ENCODE peak calls at places on chromosome 10, in seven cellular contexts. S is GM23338, Y is K562, K is SK-N-MC, F is breast epithelium, H is GM12892, M is GM12878. C is an unnamed sample.

GRCh38 chr10:125627646-125628045 is 55.3 kb downstream of the TEX36 start:
- DNase-seq in S (no peak), Y (no peak), K (no peak), F (no peak), H (no peak), M (no peak), C (no peak)

GRCh38 chr10:86390337-86391120 is 23.9 kb upstream of the GRID1 start:
- DNase-seq in S (no peak), Y (no peak), K (no peak), F (peak; percentile 34), H (no peak), M (no peak), C (no peak)

GRCh38 chr10:70232155-70232858 is 922 bp downstream of the PPA1 start:
- DNase-seq in S (peak; percentile 54), Y (peak; percentile 73), K (no peak), F (no peak), H (no peak), M (no peak), C (peak; percentile 35)

GRCh38 chr10:114323023-114323422 is 81.3 kb downstream of the AFAP1L2 start:
- DNase-seq in S (no peak), Y (no peak), K (no peak), F (no peak), H (no peak), M (no peak), C (no peak)

GRCh38 chr10:129078322-129078721 is 388.7 kb upstream of the MGMT start:
- DNase-seq in S (no peak), Y (no peak), K (no peak), F (no peak), H (no peak), M (no peak), C (no peak)

GRCh38 chr10:119903946-119904666 is 11.6 kb downstream of the SEC23IP start:
- DNase-seq in S (no peak), Y (no peak), K (no peak), F (no peak), H (no peak), M (no peak), C (no peak)

GRCh38 chr10:4372601-4373000 is 453.4 kb upstream of the AKR1E2 start:
- DNase-seq in S (no peak), Y (no peak), K (peak; percentile 65), F (no peak), H (no peak), M (no peak), C (no peak)

GRCh38 chr10:42753126-42753506 is 29.5 kb upstream of the BMS1 start:
- DNase-seq in S (peak; percentile 91), Y (peak; percentile 82), K (no peak), F (no peak), H (no peak), M (no peak), C (peak; percentile 74)

GRCh38 chr10:70222340-70222794 is 10.9 kb downstream of the PPA1 start:
- DNase-seq in S (no peak), Y (no peak), K (no peak), F (peak; percentile 61), H (no peak), M (no peak), C (peak; percentile 43)

GRCh38 chr10:77911535-77912123 is 14.9 kb downstream of the DLG5 start:
- DNase-seq in S (no peak), Y (peak; percentile 59), K (no peak), F (no peak), H (no peak), M (no peak), C (no peak)

GRCh38 chr10:97404044-97404443 is 2.9 kb upstream of the RRP12 start:
- DNase-seq in S (no peak), Y (no peak), K (no peak), F (no peak), H (no peak), M (no peak), C (no peak)
- TF ChIP-seq POLR2AphosphoS5 in S (no peak), Y (no peak), K (no peak), F (no peak), H (no peak), M (no peak), C (no peak)

GRCh38 chr10:97335188-97335619 is 675 bp upstream of the FRAT2 start:
- DNase-seq in S (peak; percentile 71), Y (no peak), K (no peak), F (no peak), H (no peak), M (no peak), C (no peak)

GRCh38 chr10:97333601-97334369 is 744 bp downstream of the FRAT2 start:
- DNase-seq in S (peak; percentile 48), Y (peak; percentile 64), K (no peak), F (no peak), H (peak; percentile 46), M (no peak), C (no peak)

GRCh38 chr10:97333351-97333600 is 1.3 kb downstream of the FRAT2 start:
- DNase-seq in S (peak; percentile 76), Y (peak; percentile 69), K (no peak), F (no peak), H (no peak), M (no peak), C (no peak)

GRCh38 chr10:97335995-97336394 is 1.5 kb upstream of the FRAT2 start:
- DNase-seq in S (no peak), Y (no peak), K (no peak), F (no peak), H (no peak), M (no peak), C (no peak)

GRCh38 chr10:97334370-97335175 is at the start of gene FRAT2:
- DNase-seq in S (peak; percentile 94), Y (peak; percentile 90), K (no peak), F (peak; percentile 91), H (peak; percentile 94), M (peak; percentile 47), C (peak; percentile 89)
- TF ChIP-seq POLR2AphosphoS5 in S (peak; percentile 90), Y (peak; percentile 49), K (peak; percentile 44), F (peak; percentile 67), H (no peak), M (no peak), C (peak; percentile 81)

GRCh38 chr10:12594448-12594944 is 245.1 kb downstream of the CAMK1D start:
- DNase-seq in S (no peak), Y (no peak), K (no peak), F (no peak), H (no peak), M (no peak), C (no peak)

GRCh38 chr10:12597176-12597575 is 247.8 kb downstream of the CAMK1D start:
- DNase-seq in S (no peak), Y (no peak), K (no peak), F (no peak), H (no peak), M (no peak), C (no peak)

GRCh38 chr10:12600652-12601051 is 251.3 kb downstream of the CAMK1D start:
- DNase-seq in S (no peak), Y (no peak), K (no peak), F (no peak), H (no peak), M (no peak), C (no peak)

GRCh38 chr10:12596055-12596576 is 246.8 kb downstream of the CAMK1D start:
- DNase-seq in S (no peak), Y (no peak), K (no peak), F (no peak), H (no peak), M (no peak), C (no peak)

DNA sequence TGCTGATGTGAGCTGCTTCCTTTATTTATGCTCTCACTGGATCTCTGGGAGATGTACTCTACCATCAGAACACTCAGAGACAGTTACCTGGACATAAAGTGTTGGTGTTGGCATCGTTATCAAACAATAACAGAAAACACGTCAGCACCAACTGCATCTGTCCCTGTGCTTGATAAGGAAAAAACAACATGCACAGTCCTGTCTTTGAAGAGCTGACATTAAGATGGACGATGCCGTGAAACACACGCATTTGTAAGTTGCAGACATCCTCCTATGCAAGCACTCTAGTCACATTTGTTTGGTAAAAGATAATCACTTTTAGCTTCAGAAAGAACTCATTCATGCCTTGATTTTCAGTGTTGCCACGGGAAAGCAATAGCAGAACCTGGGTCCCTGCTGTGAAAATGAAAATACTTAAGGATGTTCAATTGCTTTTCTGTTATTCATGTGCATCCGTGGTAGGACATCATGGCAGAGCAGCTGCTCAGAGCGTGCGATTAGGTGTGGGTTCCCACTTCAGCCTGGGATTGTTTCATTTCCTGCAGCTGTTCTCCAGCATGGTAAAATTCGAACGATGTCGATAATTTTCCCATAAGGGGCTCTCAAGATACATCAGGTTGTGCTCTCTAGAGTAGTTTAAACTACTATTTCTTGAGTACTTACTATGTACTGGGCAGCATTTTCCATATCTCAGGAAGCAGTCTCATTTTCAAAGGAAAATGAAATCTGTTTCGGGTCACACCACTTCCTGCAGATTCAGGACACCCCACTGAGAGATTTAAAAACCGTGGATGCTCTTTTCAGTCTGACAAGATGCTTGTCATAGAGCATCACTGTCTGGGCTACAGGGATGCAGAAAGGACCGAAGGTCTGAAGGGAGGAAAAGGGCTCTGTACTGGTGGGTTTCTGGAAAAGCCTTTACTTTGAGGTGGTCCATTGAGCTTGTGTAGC is 248.7 kb downstream of the CAMK1D start:
- DNase-seq in S (no peak), Y (no peak), K (no peak), F (no peak), H (no peak), M (no peak), C (no peak)
- TF ChIP-seq POLR2AphosphoS5 in S (no peak), Y (no peak), K (no peak), F (no peak), H (no peak), M (no peak), C (no peak)

GRCh38 chr10:28942012-28942411 is 264.7 kb downstream of the BAMBI start:
- DNase-seq in S (no peak), Y (no peak), K (no peak), F (no peak), H (no peak), M (no peak), C (no peak)

GRCh38 chr10:28937959-28938358 is 260.6 kb downstream of the BAMBI start:
- DNase-seq in S (no peak), Y (no peak), K (no peak), F (no peak), H (no peak), M (no peak), C (no peak)

GRCh38 chr10:28940158-28940888 is 263.0 kb downstream of the BAMBI start:
- DNase-seq in S (no peak), Y (no peak), K (peak; percentile 75), F (no peak), H (no peak), M (no peak), C (no peak)

GRCh38 chr10:28938745-28939144 is 261.4 kb downstream of the BAMBI start:
- DNase-seq in S (no peak), Y (no peak), K (no peak), F (no peak), H (no peak), M (no peak), C (peak; percentile 14)

DNA sequence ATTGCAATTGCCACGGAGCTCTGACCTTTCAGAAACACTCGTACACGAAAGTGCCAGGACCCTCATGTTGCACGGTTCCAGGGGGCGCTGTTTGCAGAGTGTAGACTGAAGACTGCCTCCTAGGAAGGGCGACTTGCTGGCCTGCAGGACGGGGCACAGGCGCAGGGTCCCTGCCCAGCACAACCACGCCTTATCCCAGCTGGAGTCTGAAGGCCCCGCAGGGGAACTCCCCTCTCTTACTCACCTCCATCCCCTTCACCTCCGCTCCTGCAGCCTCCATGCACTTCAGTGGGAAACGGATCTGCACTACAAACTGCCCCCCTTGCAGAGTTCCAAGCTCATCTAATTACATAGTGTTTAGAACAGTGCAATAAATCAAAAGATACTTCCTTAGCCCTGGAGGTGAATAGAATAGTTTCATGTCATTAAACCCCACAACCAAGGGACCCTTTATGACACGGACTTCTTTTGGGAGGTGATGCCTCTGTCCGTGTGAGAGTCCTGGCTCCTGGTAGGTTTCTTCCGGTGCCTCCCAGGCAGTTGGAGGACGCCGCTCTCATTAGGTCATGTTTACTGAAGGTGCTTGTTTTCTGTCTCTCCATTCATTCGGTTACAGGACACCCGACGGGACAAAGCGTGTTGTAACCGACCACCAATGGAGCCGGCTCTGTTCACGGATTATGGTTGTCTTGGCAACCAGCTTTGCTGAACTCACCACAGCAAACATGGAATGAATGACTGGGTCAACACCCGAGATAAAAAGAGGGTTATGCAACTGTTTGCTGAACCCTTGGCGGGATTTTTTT is 262.2 kb downstream of the BAMBI start:
- DNase-seq in S (peak; percentile 95), Y (peak; percentile 82), K (no peak), F (peak; percentile 60), H (no peak), M (no peak), C (peak; percentile 40)
- TF ChIP-seq POLR2AphosphoS5 in S (no peak), Y (no peak), K (no peak), F (no peak), H (no peak), M (no peak), C (peak; percentile 3)

C was measured in prostate gland.